ENCODE peak calls at places on chromosomes 13 and 19, in five cellular contexts. D is NAMALWA, F is thoracic aorta, E is neural crest cell, R is RWPE1. I is an unnamed sample.

GRCh38 chr13:114130708-114131580 is 1.5 kb downstream of the RASA3 start:
- DNase-seq in F (peak; percentile 51), D (peak; percentile 52), E (no peak), R (peak; percentile 71), I (peak; percentile 94)

GRCh38 chr19:32896516-32897214 is 27.1 kb upstream of the SLC7A9 start:
- DNase-seq in E (no peak), F (no peak), D (no peak), R (no peak), I (no peak)

GRCh38 chr19:9070066-9070465 is 16.8 kb upstream of the OR1M1 start:
- DNase-seq in D (no peak), F (no peak), E (no peak), R (no peak), I (peak; percentile 61)

GRCh38 chr13:102309110-102309509 is 92.7 kb downstream of the FGF14 start:
- DNase-seq in F (no peak), R (no peak), D (no peak), E (no peak), I (no peak)

GRCh38 chr13:76715621-76716020 is 170.6 kb downstream of the KCTD12 start:
- DNase-seq in D (no peak), E (no peak), F (no peak), R (no peak), I (no peak)

GRCh38 chr13:74571811-74572210 is 437.6 kb upstream of the KLF12 start:
- DNase-seq in R (no peak), E (no peak), F (no peak), D (no peak), I (no peak)

GRCh38 chr19:42251572-42251990 is 3.3 kb downstream of the ERF start:
- DNase-seq in D (no peak), F (no peak), E (no peak), R (no peak), I (no peak)

GRCh38 chr19:10729406-10729805 is 11.5 kb downstream of the DNM2 start:
- DNase-seq in R (no peak), E (no peak), F (no peak), D (no peak), I (no peak)

GRCh38 chr19:48854103-48854502 is 14.3 kb downstream of the PLEKHA4 start:
- DNase-seq in F (no peak), E (no peak), D (no peak), R (no peak), I (no peak)

GRCh38 chr19:4369888-4370260 is 26.5 kb downstream of the MPND start:
- DNase-seq in E (peak; percentile 36), R (peak; percentile 43), D (peak; percentile 69), F (no peak), I (peak; percentile 52)

GRCh38 chr13:23824355-23824754 is 64.8 kb downstream of the MIPEP start:
- DNase-seq in D (no peak), R (no peak), F (no peak), E (no peak), I (no peak)